ENCODE peak calls at places on chromosomes 2 and 18, in five cellular contexts. V is left ventricle myocardium superior, P is hepatocyte, Z is neuronal stem cell, I is osteocyte. K is an unnamed sample.
A peak's percentile ranks its signal among the peaks of the same experiment; 100 is the strongest.

GRCh38 chr2:60484080-60484737 is 69.2 kb downstream of the BCL11A start:
- DNase-seq in V (no peak), I (no peak), P (no peak), Z (no peak), K (peak; percentile 13)

GRCh38 chr2:216015722-216016464 is 2.5 kb upstream of the MREG start:
- DNase-seq in I (no peak), Z (no peak), V (no peak), P (no peak), K (no peak)

GRCh38 chr2:128622371-128622770 is 303.7 kb upstream of the HS6ST1 start:
- DNase-seq in I (no peak), Z (no peak), P (no peak), V (peak; percentile 40), K (no peak)

GRCh38 chr2:159129301-159129700 is 157.2 kb downstream of the WDSUB1 start:
- DNase-seq in Z (no peak), P (no peak), V (no peak), I (no peak), K (no peak)

GRCh38 chr2:69915050-69915945 is at the start of gene MXD1:
- DNase-seq in I (no peak), Z (no peak), V (no peak), P (peak; percentile 48), K (no peak)

GRCh38 chr18:38330573-38330972 is 765.0 kb upstream of the CELF4 start:
- DNase-seq in Z (no peak), V (no peak), P (no peak), I (no peak), K (no peak)

GRCh38 chr18:10233082-10233875 is 221.2 kb upstream of the APCDD1 start:
- DNase-seq in V (no peak), P (no peak), I (no peak), Z (no peak), K (no peak)

GRCh38 chr2:202771741-202772470 is 99.7 kb downstream of the ICA1L start:
- DNase-seq in V (no peak), P (no peak), Z (no peak), I (no peak), K (no peak)

GRCh38 chr2:53793261-53793660 is 6.4 kb downstream of the ERLEC1 start:
- DNase-seq in P (no peak), I (no peak), Z (no peak), V (no peak), K (no peak)

GRCh38 chr2:161036926-161037325 is 123.3 kb upstream of the TANK start:
- DNase-seq in P (no peak), V (no peak), I (no peak), Z (no peak), K (no peak)

GRCh38 chr2:105969552-105969951 is 224.5 kb downstream of the UXS1 start:
- DNase-seq in I (no peak), V (no peak), Z (no peak), P (no peak), K (peak; percentile 14)

GRCh38 chr2:235658371-235659174 is 164.7 kb downstream of the AGAP1 start:
- DNase-seq in I (no peak), Z (no peak), P (no peak), V (no peak), K (no peak)

GRCh38 chr2:163553601-163554000 is 182.2 kb downstream of the FIGN start:
- DNase-seq in I (no peak), P (no peak), Z (no peak), V (no peak), K (no peak)

GRCh38 chr2:221529177-221529942 is 42.7 kb downstream of the EPHA4 start:
- DNase-seq in P (no peak), V (peak; percentile 32), Z (no peak), I (no peak), K (no peak)

GRCh38 chr18:71105078-71105819 is 816.4 kb downstream of the SOCS6 start:
- DNase-seq in Z (no peak), I (no peak), P (no peak), V (no peak), K (no peak)

GRCh38 chr2:54724560-54725342 is 1.3 kb downstream of the EML6 start:
- DNase-seq in I (no peak), P (peak; percentile 54), V (peak; percentile 55), Z (peak; percentile 45), K (no peak)

GRCh38 chr2:72104821-72105588 is 42.7 kb downstream of the CYP26B1 start:
- DNase-seq in Z (no peak), V (no peak), I (peak; percentile 77), P (no peak), K (peak; percentile 15)

GRCh38 chr2:47636596-47636995 is 146.3 kb upstream of the MSH6 start:
- DNase-seq in V (no peak), P (peak; percentile 18), Z (no peak), I (no peak), K (no peak)

GRCh38 chr2:118634876-118635275 is 212.6 kb downstream of the EN1 start:
- DNase-seq in I (no peak), P (no peak), V (no peak), Z (no peak), K (no peak)

GRCh38 chr2:109529532-109530449 is 84.0 kb downstream of the SEPTIN10 start:
- DNase-seq in Z (no peak), V (peak; percentile 64), I (peak; percentile 46), P (no peak), K (no peak)

GRCh38 chr2:164028764-164029534 is 293.1 kb upstream of the FIGN start:
- DNase-seq in P (no peak), Z (no peak), I (no peak), V (no peak), K (no peak)

GRCh38 chr2:109381327-109381820 is 232.4 kb downstream of the SEPTIN10 start:
- DNase-seq in I (peak; percentile 59), V (no peak), P (no peak), Z (no peak), K (no peak)

GRCh38 chr2:39142012-39142346 is 21.1 kb upstream of the SOS1 start:
- DNase-seq in Z (no peak), V (no peak), P (no peak), I (no peak), K (no peak)

GRCh38 chr2:12717191-12717987 is 653 bp downstream of the TRIB2 start:
- DNase-seq in P (peak; percentile 70), Z (peak; percentile 70), V (peak; percentile 82), I (peak; percentile 88), K (no peak)

GRCh38 chr2:226431301-226431955 is 368.2 kb downstream of the IRS1 start:
- DNase-seq in I (no peak), P (no peak), V (no peak), Z (no peak), K (peak; percentile 49)

GRCh38 chr18:25560369-25560768 is 208.4 kb upstream of the ZNF521 start:
- DNase-seq in P (no peak), V (peak; percentile 41), I (no peak), Z (no peak), K (no peak)

GRCh38 chr18:79884296-79884962 is 67.0 kb downstream of the SLC66A2 start:
- DNase-seq in P (no peak), V (peak; percentile 6), I (peak; percentile 83), Z (no peak), K (no peak)

GRCh38 chr2:226701052-226701451 is 98.6 kb downstream of the IRS1 start:
- DNase-seq in P (peak; percentile 27), Z (no peak), V (no peak), I (no peak), K (no peak)

GRCh38 chr2:173150963-173151362 is 75.3 kb downstream of the MAP3K20 start:
- DNase-seq in P (no peak), I (no peak), Z (no peak), V (no peak), K (no peak)

GRCh38 chr18:59604877-59605276 is 92.3 kb downstream of the CCBE1 start:
- DNase-seq in P (no peak), V (no peak), I (no peak), Z (no peak), K (no peak)

GRCh38 chr2:231627384-231628156 is 34.9 kb downstream of the TEX44 start:
- DNase-seq in Z (no peak), V (no peak), P (no peak), I (no peak), K (no peak)

GRCh38 chr2:46029332-46029811 is 267.8 kb upstream of the EPAS1 start:
- DNase-seq in V (no peak), Z (no peak), I (no peak), P (no peak), K (peak; percentile 46)

GRCh38 chr2:85888745-85889647 is at the start of gene ST3GAL5:
- DNase-seq in I (peak; percentile 96), V (peak; percentile 96), P (peak; percentile 95), Z (peak; percentile 87), K (peak; percentile 73)

GRCh38 chr18:70430501-70431173 is 141.8 kb downstream of the SOCS6 start:
- DNase-seq in V (no peak), I (no peak), P (no peak), Z (no peak), K (no peak)

GRCh38 chr2:135688002-135688401 is 53.7 kb upstream of the UBXN4 start:
- DNase-seq in V (no peak), P (no peak), Z (peak; percentile 3), I (no peak), K (no peak)

GRCh38 chr18:64037812-64038414 is 68.0 kb downstream of the SERPINB8 start:
- DNase-seq in Z (peak; percentile 41), P (peak; percentile 46), V (no peak), I (no peak), K (peak; percentile 50)

GRCh38 chr2:56077352-56077915 is 106.4 kb upstream of the CCDC85A start:
- DNase-seq in V (no peak), Z (no peak), I (no peak), P (peak; percentile 46), K (peak; percentile 49)

K was measured in HepG2.